ENCODE peak calls at places on chromosomes 6 and 20, in ten cellular contexts. One of them, this sample, is unnamed. For H3K36me3, the result is how much of the 10 kb centered on the place peaks cover.

GRCh38 chr6:38172739-38173415 is 353.4 kb downstream of the ZFAND3 start:
- DNase-seq in upper lobe of right lung: no peak
- DNase-seq in cardiac muscle cell: no peak
- DNase-seq in PC-3: no peak
- DNase-seq in CD8-positive, alpha-beta T cell: no peak
- DNase-seq in GM06990: no peak
- DNase-seq in A673: no peak
- DNase-seq in upper lobe of left lung: no peak
- DNase-seq in colonic mucosa: no peak
- DNase-seq in psoas muscle: no peak
- DNase-seq in this sample: no peak

GRCh38 chr20:11905460-11906150 is 12.1 kb upstream of the BTBD3 start:
- DNase-seq in upper lobe of right lung: no peak
- DNase-seq in cardiac muscle cell: no peak
- DNase-seq in PC-3: no peak
- DNase-seq in CD8-positive, alpha-beta T cell: no peak
- DNase-seq in GM06990: no peak
- DNase-seq in A673: no peak
- DNase-seq in upper lobe of left lung: no peak
- DNase-seq in colonic mucosa: no peak
- DNase-seq in psoas muscle: no peak
- DNase-seq in this sample: no peak

GRCh38 chr6:128826606-128827005 is 56.3 kb upstream of the LAMA2 start:
- DNase-seq in upper lobe of right lung: no peak
- DNase-seq in cardiac muscle cell: no peak
- DNase-seq in PC-3: no peak
- DNase-seq in CD8-positive, alpha-beta T cell: no peak
- DNase-seq in GM06990: no peak
- DNase-seq in A673: no peak
- DNase-seq in upper lobe of left lung: no peak
- DNase-seq in colonic mucosa: no peak
- DNase-seq in psoas muscle: no peak
- DNase-seq in this sample: no peak

GRCh38 chr20:39893013-39893685 is 795.9 kb downstream of the MAFB start:
- DNase-seq in upper lobe of right lung: no peak
- DNase-seq in cardiac muscle cell: no peak
- DNase-seq in PC-3: no peak
- DNase-seq in CD8-positive, alpha-beta T cell: no peak
- DNase-seq in GM06990: no peak
- DNase-seq in A673: peak
- DNase-seq in upper lobe of left lung: no peak
- DNase-seq in colonic mucosa: no peak
- DNase-seq in psoas muscle: no peak
- DNase-seq in this sample: peak

GRCh38 chr6:169955796-169956493 is 204.5 kb downstream of the ERMARD start:
- DNase-seq in upper lobe of right lung: peak
- DNase-seq in cardiac muscle cell: no peak
- DNase-seq in PC-3: no peak
- DNase-seq in CD8-positive, alpha-beta T cell: no peak
- DNase-seq in GM06990: no peak
- DNase-seq in A673: no peak
- DNase-seq in upper lobe of left lung: peak
- DNase-seq in colonic mucosa: peak
- DNase-seq in psoas muscle: no peak
- DNase-seq in this sample: no peak

GRCh38 chr6:151436814-151437213 is 15.1 kb downstream of the RMND1 start:
- DNase-seq in upper lobe of right lung: no peak
- DNase-seq in cardiac muscle cell: no peak
- DNase-seq in PC-3: no peak
- DNase-seq in CD8-positive, alpha-beta T cell: no peak
- DNase-seq in GM06990: no peak
- DNase-seq in A673: peak
- DNase-seq in upper lobe of left lung: no peak
- DNase-seq in colonic mucosa: no peak
- DNase-seq in psoas muscle: no peak
- DNase-seq in this sample: peak

GRCh38 chr20:21513881-21514540 is at the start of gene NKX2-2:
- DNase-seq in upper lobe of right lung: no peak
- DNase-seq in cardiac muscle cell: no peak
- DNase-seq in PC-3: no peak
- DNase-seq in CD8-positive, alpha-beta T cell: no peak
- DNase-seq in GM06990: no peak
- DNase-seq in A673: peak
- DNase-seq in upper lobe of left lung: peak
- DNase-seq in colonic mucosa: no peak
- DNase-seq in psoas muscle: peak
- DNase-seq in this sample: no peak

GRCh38 chr20:63639093-63639860 is 12.4 kb upstream of the GMEB2 start:
- DNase-seq in upper lobe of right lung: no peak
- DNase-seq in cardiac muscle cell: no peak
- DNase-seq in PC-3: no peak
- DNase-seq in CD8-positive, alpha-beta T cell: peak
- DNase-seq in GM06990: no peak
- DNase-seq in A673: no peak
- DNase-seq in upper lobe of left lung: no peak
- DNase-seq in colonic mucosa: peak
- DNase-seq in psoas muscle: peak
- DNase-seq in this sample: no peak

GRCh38 chr6:44079672-44080071 is 47.6 kb downstream of the MRPL14 start:
- DNase-seq in upper lobe of right lung: no peak
- DNase-seq in cardiac muscle cell: no peak
- DNase-seq in PC-3: no peak
- DNase-seq in CD8-positive, alpha-beta T cell: no peak
- DNase-seq in GM06990: no peak
- DNase-seq in A673: no peak
- DNase-seq in upper lobe of left lung: no peak
- DNase-seq in colonic mucosa: no peak
- DNase-seq in psoas muscle: peak
- DNase-seq in this sample: no peak

GRCh38 chr20:44326391-44327159 is 10.3 kb upstream of the R3HDML start:
- DNase-seq in upper lobe of right lung: peak
- DNase-seq in cardiac muscle cell: no peak
- DNase-seq in PC-3: no peak
- DNase-seq in CD8-positive, alpha-beta T cell: no peak
- DNase-seq in GM06990: no peak
- DNase-seq in A673: no peak
- DNase-seq in upper lobe of left lung: peak
- DNase-seq in colonic mucosa: no peak
- DNase-seq in psoas muscle: no peak
- DNase-seq in this sample: no peak

GRCh38 chr6:35435075-35435837 is 16.9 kb upstream of the FANCE start:
- DNase-seq in upper lobe of right lung: no peak
- DNase-seq in cardiac muscle cell: no peak
- DNase-seq in PC-3: no peak
- DNase-seq in CD8-positive, alpha-beta T cell: no peak
- DNase-seq in GM06990: no peak
- DNase-seq in A673: no peak
- DNase-seq in upper lobe of left lung: peak
- DNase-seq in colonic mucosa: peak
- DNase-seq in psoas muscle: no peak
- DNase-seq in this sample: no peak

GRCh38 chr20:20755227-20755626 is 42.8 kb upstream of the RALGAPA2 start:
- DNase-seq in upper lobe of right lung: no peak
- DNase-seq in cardiac muscle cell: no peak
- DNase-seq in PC-3: no peak
- DNase-seq in CD8-positive, alpha-beta T cell: no peak
- DNase-seq in GM06990: no peak
- DNase-seq in A673: no peak
- DNase-seq in upper lobe of left lung: no peak
- DNase-seq in colonic mucosa: no peak
- DNase-seq in psoas muscle: no peak
- DNase-seq in this sample: no peak

DNA sequence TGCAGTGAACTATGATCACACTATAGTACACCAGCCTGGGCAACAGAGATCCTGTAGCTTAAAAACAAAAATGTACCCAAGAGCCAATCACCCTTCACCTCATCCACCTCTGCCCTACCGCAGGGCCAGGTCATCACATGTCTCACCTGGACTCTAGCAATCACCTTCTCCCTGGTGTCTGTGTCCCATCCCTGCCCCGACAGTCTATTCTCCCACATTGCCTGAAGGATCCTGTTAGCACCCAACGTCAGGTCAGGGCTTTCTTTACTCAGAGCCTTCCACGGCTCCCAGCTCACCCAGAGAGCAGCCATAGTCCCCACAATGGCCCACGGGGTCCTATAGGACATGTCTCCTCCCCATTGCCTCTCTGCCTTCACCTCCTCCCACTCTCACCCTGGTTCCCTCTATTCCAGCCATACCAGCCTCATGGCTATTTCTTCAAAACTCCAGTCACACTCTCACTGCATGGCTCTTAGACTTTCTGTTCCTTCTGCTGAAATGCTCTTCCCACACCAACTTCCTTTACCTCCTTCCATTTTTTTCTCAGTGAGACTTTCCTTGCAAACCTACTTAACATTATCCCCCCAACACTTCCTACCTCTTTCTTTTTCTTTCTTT is 22.5 kb upstream of the ARFGEF2 start:
- DNase-seq in upper lobe of right lung: no peak
- DNase-seq in cardiac muscle cell: no peak
- DNase-seq in PC-3: no peak
- DNase-seq in CD8-positive, alpha-beta T cell: no peak
- DNase-seq in GM06990: no peak
- DNase-seq in A673: no peak
- DNase-seq in upper lobe of left lung: no peak
- DNase-seq in colonic mucosa: no peak
- DNase-seq in psoas muscle: no peak
- DNase-seq in this sample: no peak
- H3K36me3 ChIP-seq in upper lobe of right lung: under half
- H3K36me3 ChIP-seq in cardiac muscle cell: under half
- H3K36me3 ChIP-seq in PC-3: under half
- H3K36me3 ChIP-seq in CD8-positive, alpha-beta T cell: under half
- H3K36me3 ChIP-seq in GM06990: under half
- H3K36me3 ChIP-seq in A673: under half
- H3K36me3 ChIP-seq in upper lobe of left lung: under half
- H3K36me3 ChIP-seq in colonic mucosa: under half
- H3K36me3 ChIP-seq in psoas muscle: under half
- H3K36me3 ChIP-seq in this sample: under half

DNA sequence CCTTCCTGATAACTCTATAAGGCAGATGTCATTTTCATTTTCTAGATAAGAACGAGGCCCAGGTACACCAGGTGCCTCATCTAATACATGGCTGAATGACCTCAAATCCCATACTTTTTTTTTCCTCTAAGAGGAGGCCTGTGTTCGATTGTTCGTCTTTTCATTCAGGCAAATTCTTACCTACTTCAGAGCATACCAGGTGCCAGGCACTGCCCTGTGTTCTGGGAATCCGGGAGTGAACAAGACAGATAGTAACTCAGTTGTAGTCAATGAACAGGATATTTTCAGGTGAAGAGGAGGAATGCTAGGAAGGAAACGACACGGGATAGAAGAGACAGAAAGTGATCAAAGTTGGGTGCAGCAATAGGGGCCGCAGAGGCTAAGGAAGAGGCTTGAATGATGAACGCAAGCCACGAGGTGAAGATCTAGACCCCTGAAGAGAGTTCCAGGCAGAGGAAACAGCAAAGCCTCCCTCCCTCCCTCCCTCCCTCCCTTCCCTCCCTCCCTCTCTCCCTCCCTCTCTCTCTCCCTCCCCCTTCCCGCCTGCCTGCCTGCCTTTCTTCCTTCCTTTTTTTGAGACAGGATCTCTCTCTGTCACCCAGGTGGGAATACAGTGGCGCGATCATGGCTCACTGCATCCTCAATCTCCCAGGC is 150.1 kb upstream of the ZNF217 start:
- DNase-seq in upper lobe of right lung: no peak
- DNase-seq in cardiac muscle cell: no peak
- DNase-seq in PC-3: no peak
- DNase-seq in CD8-positive, alpha-beta T cell: no peak
- DNase-seq in GM06990: no peak
- DNase-seq in A673: no peak
- DNase-seq in upper lobe of left lung: no peak
- DNase-seq in colonic mucosa: no peak
- DNase-seq in psoas muscle: no peak
- DNase-seq in this sample: no peak
- H3K4me3 ChIP-seq in upper lobe of right lung: no peak
- H3K4me3 ChIP-seq in cardiac muscle cell: no peak
- H3K4me3 ChIP-seq in PC-3: no peak
- H3K4me3 ChIP-seq in CD8-positive, alpha-beta T cell: no peak
- H3K4me3 ChIP-seq in GM06990: no peak
- H3K4me3 ChIP-seq in A673: no peak
- H3K4me3 ChIP-seq in upper lobe of left lung: no peak
- H3K4me3 ChIP-seq in colonic mucosa: no peak
- H3K4me3 ChIP-seq in psoas muscle: no peak
- H3K4me3 ChIP-seq in this sample: no peak

GRCh38 chr20:62362590-62362940 is 4.5 kb downstream of the LAMA5 start:
- DNase-seq in upper lobe of right lung: no peak
- DNase-seq in cardiac muscle cell: no peak
- DNase-seq in PC-3: no peak
- DNase-seq in CD8-positive, alpha-beta T cell: no peak
- DNase-seq in GM06990: no peak
- DNase-seq in A673: no peak
- DNase-seq in upper lobe of left lung: no peak
- DNase-seq in colonic mucosa: no peak
- DNase-seq in psoas muscle: no peak
- DNase-seq in this sample: no peak

GRCh38 chr20:62364911-62365736 is 2.0 kb downstream of the LAMA5 start:
- DNase-seq in upper lobe of right lung: peak
- DNase-seq in cardiac muscle cell: no peak
- DNase-seq in PC-3: no peak
- DNase-seq in CD8-positive, alpha-beta T cell: no peak
- DNase-seq in GM06990: no peak
- DNase-seq in A673: no peak
- DNase-seq in upper lobe of left lung: peak
- DNase-seq in colonic mucosa: no peak
- DNase-seq in psoas muscle: peak
- DNase-seq in this sample: no peak

GRCh38 chr20:62363920-62364851 is 2.9 kb downstream of the LAMA5 start:
- DNase-seq in upper lobe of right lung: peak
- DNase-seq in cardiac muscle cell: no peak
- DNase-seq in PC-3: no peak
- DNase-seq in CD8-positive, alpha-beta T cell: no peak
- DNase-seq in GM06990: no peak
- DNase-seq in A673: no peak
- DNase-seq in upper lobe of left lung: peak
- DNase-seq in colonic mucosa: no peak
- DNase-seq in psoas muscle: peak
- DNase-seq in this sample: no peak

GRCh38 chr20:62361799-62362589 is 5.1 kb downstream of the LAMA5 start:
- DNase-seq in upper lobe of right lung: peak
- DNase-seq in cardiac muscle cell: peak
- DNase-seq in PC-3: peak
- DNase-seq in CD8-positive, alpha-beta T cell: no peak
- DNase-seq in GM06990: no peak
- DNase-seq in A673: no peak
- DNase-seq in upper lobe of left lung: peak
- DNase-seq in colonic mucosa: no peak
- DNase-seq in psoas muscle: peak
- DNase-seq in this sample: no peak

GRCh38 chr20:62362991-62363919 is 3.9 kb downstream of the LAMA5 start:
- DNase-seq in upper lobe of right lung: peak
- DNase-seq in cardiac muscle cell: no peak
- DNase-seq in PC-3: peak
- DNase-seq in CD8-positive, alpha-beta T cell: no peak
- DNase-seq in GM06990: no peak
- DNase-seq in A673: no peak
- DNase-seq in upper lobe of left lung: peak
- DNase-seq in colonic mucosa: no peak
- DNase-seq in psoas muscle: peak
- DNase-seq in this sample: no peak
- TF ChIP-seq CTCF in upper lobe of right lung: no peak
- TF ChIP-seq CTCF in cardiac muscle cell: no peak
- TF ChIP-seq CTCF in PC-3: no peak
- TF ChIP-seq CTCF in CD8-positive, alpha-beta T cell: no peak
- TF ChIP-seq CTCF in GM06990: peak
- TF ChIP-seq CTCF in A673: no peak
- TF ChIP-seq CTCF in upper lobe of left lung: no peak
- TF ChIP-seq CTCF in colonic mucosa: no peak
- TF ChIP-seq CTCF in psoas muscle: no peak
- TF ChIP-seq CTCF in this sample: peak

GRCh38 chr6:161137320-161137719 is 136.5 kb downstream of the AGPAT4 start:
- DNase-seq in upper lobe of right lung: no peak
- DNase-seq in cardiac muscle cell: no peak
- DNase-seq in PC-3: no peak
- DNase-seq in CD8-positive, alpha-beta T cell: no peak
- DNase-seq in GM06990: no peak
- DNase-seq in A673: no peak
- DNase-seq in upper lobe of left lung: no peak
- DNase-seq in colonic mucosa: no peak
- DNase-seq in psoas muscle: no peak
- DNase-seq in this sample: no peak
- H3K36me3 ChIP-seq in upper lobe of right lung: under half
- H3K36me3 ChIP-seq in cardiac muscle cell: under half
- H3K36me3 ChIP-seq in PC-3: under half
- H3K36me3 ChIP-seq in CD8-positive, alpha-beta T cell: under half
- H3K36me3 ChIP-seq in GM06990: under half
- H3K36me3 ChIP-seq in A673: under half
- H3K36me3 ChIP-seq in upper lobe of left lung: under half
- H3K36me3 ChIP-seq in colonic mucosa: under half
- H3K36me3 ChIP-seq in psoas muscle: under half
- H3K36me3 ChIP-seq in this sample: under half